ENCODE peak calls at places on chromosome 4, in eight cellular contexts. B is lower lobe of right lung, C is retinal pigment epithelial cell, J is RWPE1, X is endodermal cell, O is neural progenitor cell, H is HFF-Myc, L is K562. T is an unnamed sample.

GRCh38 chr4:48756689-48757220 is 23.3 kb downstream of the FRYL start:
- DNase-seq in X (no peak), B (no peak), O (no peak), C (no peak), H (no peak), J (peak), L (no peak), T (no peak)

GRCh38 chr4:168677063-168677462 is 180.2 kb downstream of the PALLD start:
- DNase-seq in O (no peak), X (no peak), J (no peak), C (no peak), B (no peak), H (no peak), L (no peak), T (no peak)

GRCh38 chr4:91243132-91243531 is 1060.6 kb upstream of the GRID2 start:
- DNase-seq in J (no peak), C (no peak), O (no peak), L (no peak), H (no peak), B (peak), X (no peak), T (no peak)

GRCh38 chr4:20428410-20429160 is 176.9 kb downstream of the SLIT2 start:
- DNase-seq in L (no peak), B (no peak), O (peak), X (no peak), H (no peak), J (no peak), C (no peak), T (no peak)

GRCh38 chr4:84481879-84482245 is 17.2 kb downstream of the NKX6-1 start:
- DNase-seq in X (peak), J (no peak), O (peak), H (no peak), B (no peak), L (no peak), C (no peak), T (no peak)

GRCh38 chr4:7127591-7127990 is 59.7 kb upstream of the GRPEL1 start:
- DNase-seq in J (no peak), L (no peak), X (no peak), C (no peak), H (no peak), O (no peak), B (no peak), T (no peak)

GRCh38 chr4:123876122-123876521 is 479.5 kb downstream of the SPRY1 start:
- DNase-seq in B (no peak), O (no peak), H (no peak), X (no peak), L (no peak), J (no peak), C (no peak), T (no peak)

GRCh38 chr4:10704050-10704810 is 19.7 kb upstream of the CLNK start:
- DNase-seq in J (no peak), L (no peak), C (no peak), O (no peak), X (no peak), B (no peak), H (no peak), T (no peak)

GRCh38 chr4:83267121-83267834 is 17.3 kb downstream of the COQ2 start:
- DNase-seq in X (no peak), B (no peak), O (no peak), C (no peak), L (no peak), H (no peak), J (peak), T (no peak)

GRCh38 chr4:4869731-4870483 is 10.4 kb downstream of the MSX1 start:
- DNase-seq in L (no peak), O (peak), H (no peak), J (no peak), C (no peak), X (peak), B (no peak), T (no peak)

GRCh38 chr4:158535130-158535614 is 13.5 kb downstream of the RXFP1 start:
- DNase-seq in O (no peak), L (no peak), X (no peak), C (no peak), B (no peak), J (peak), H (peak), T (peak)

GRCh38 chr4:153142700-153143438 is 61.4 kb upstream of the TRIM2 start:
- DNase-seq in L (no peak), J (peak), B (peak), O (peak), X (peak), C (no peak), H (no peak), T (peak)

GRCh38 chr4:74410272-74410671 is 34.7 kb upstream of the AREG start:
- DNase-seq in O (no peak), B (no peak), C (no peak), H (no peak), X (no peak), L (no peak), J (peak), T (no peak)

GRCh38 chr4:19971829-19972228 is 279.9 kb upstream of the SLIT2 start:
- DNase-seq in X (no peak), J (peak), C (peak), L (no peak), H (no peak), O (no peak), B (no peak), T (no peak)

GRCh38 chr4:47615385-47615784 is 130.3 kb downstream of the ATP10D start:
- DNase-seq in J (no peak), B (no peak), X (no peak), O (no peak), C (no peak), L (no peak), H (no peak), T (no peak)

GRCh38 chr4:143357161-143357845 is 20.6 kb downstream of the GAB1 start:
- DNase-seq in O (no peak), C (no peak), H (no peak), J (peak), B (no peak), L (no peak), X (no peak), T (no peak)

GRCh38 chr4:142558851-142559250 is 287.2 kb downstream of the INPP4B start:
- DNase-seq in J (no peak), O (peak), X (no peak), L (no peak), H (no peak), C (peak), B (no peak), T (no peak)

GRCh38 chr4:145808021-145808650 is 128.2 kb downstream of the C4orf51 start:
- DNase-seq in X (peak), L (peak), B (no peak), C (peak), J (peak), O (no peak), H (peak), T (peak)

GRCh38 chr4:74640111-74640903 is 154.0 kb downstream of the BTC start:
- DNase-seq in X (no peak), B (no peak), L (no peak), H (no peak), O (no peak), J (no peak), C (no peak), T (no peak)

GRCh38 chr4:177313263-177313662 is 3.6 kb downstream of the NEIL3 start:
- DNase-seq in X (no peak), B (no peak), O (no peak), L (no peak), C (no peak), H (no peak), J (no peak), T (no peak)

GRCh38 chr4:38155589-38156294 is 195.5 kb downstream of the PTTG2 start:
- DNase-seq in O (no peak), X (no peak), H (no peak), J (no peak), B (no peak), C (no peak), L (no peak), T (no peak)

GRCh38 chr4:80335226-80335553 is 340 bp upstream of the CFAP299 start:
- DNase-seq in J (no peak), O (no peak), L (no peak), H (no peak), C (no peak), X (no peak), B (no peak), T (no peak)

GRCh38 chr4:19239565-19239964 is 1012.1 kb upstream of the SLIT2 start:
- DNase-seq in O (no peak), B (no peak), X (no peak), L (no peak), J (peak), H (no peak), C (peak), T (no peak)

GRCh38 chr4:56688094-56688647 is 7.1 kb upstream of the HOPX start:
- DNase-seq in H (no peak), L (no peak), C (no peak), B (no peak), O (no peak), J (no peak), X (no peak), T (no peak)

GRCh38 chr4:76690091-76690905 is 207.6 kb downstream of the SOWAHB start:
- DNase-seq in B (no peak), C (no peak), X (no peak), O (no peak), J (peak), H (peak), L (no peak), T (no peak)

GRCh38 chr4:189940178-189941004 is at the start of gene FRG1:
- DNase-seq in B (peak), J (peak), H (peak), X (peak), O (peak), C (peak), L (peak), T (peak)

GRCh38 chr4:10066206-10066605 is 44.9 kb upstream of the SLC2A9 start:
- DNase-seq in L (no peak), O (no peak), B (no peak), X (no peak), H (no peak), C (no peak), J (no peak), T (no peak)

GRCh38 chr4:47213971-47214370 is 182.6 kb downstream of the GABRB1 start:
- DNase-seq in O (no peak), C (peak), J (peak), H (no peak), L (no peak), B (no peak), X (no peak), T (no peak)

GRCh38 chr4:179624768-179625181 is 2182.5 kb upstream of the AGA start:
- DNase-seq in H (no peak), J (no peak), L (no peak), O (peak), B (no peak), C (peak), X (peak), T (no peak)

GRCh38 chr4:110049951-110050925 is 137.6 kb downstream of the EGF start:
- DNase-seq in L (peak), J (peak), H (peak), X (peak), B (no peak), C (no peak), O (peak), T (no peak)

GRCh38 chr4:6873792-6874461 is 35.7 kb upstream of the TBC1D14 start:
- DNase-seq in B (peak), X (peak), O (peak), L (peak), C (peak), H (no peak), J (peak), T (no peak)

DNA sequence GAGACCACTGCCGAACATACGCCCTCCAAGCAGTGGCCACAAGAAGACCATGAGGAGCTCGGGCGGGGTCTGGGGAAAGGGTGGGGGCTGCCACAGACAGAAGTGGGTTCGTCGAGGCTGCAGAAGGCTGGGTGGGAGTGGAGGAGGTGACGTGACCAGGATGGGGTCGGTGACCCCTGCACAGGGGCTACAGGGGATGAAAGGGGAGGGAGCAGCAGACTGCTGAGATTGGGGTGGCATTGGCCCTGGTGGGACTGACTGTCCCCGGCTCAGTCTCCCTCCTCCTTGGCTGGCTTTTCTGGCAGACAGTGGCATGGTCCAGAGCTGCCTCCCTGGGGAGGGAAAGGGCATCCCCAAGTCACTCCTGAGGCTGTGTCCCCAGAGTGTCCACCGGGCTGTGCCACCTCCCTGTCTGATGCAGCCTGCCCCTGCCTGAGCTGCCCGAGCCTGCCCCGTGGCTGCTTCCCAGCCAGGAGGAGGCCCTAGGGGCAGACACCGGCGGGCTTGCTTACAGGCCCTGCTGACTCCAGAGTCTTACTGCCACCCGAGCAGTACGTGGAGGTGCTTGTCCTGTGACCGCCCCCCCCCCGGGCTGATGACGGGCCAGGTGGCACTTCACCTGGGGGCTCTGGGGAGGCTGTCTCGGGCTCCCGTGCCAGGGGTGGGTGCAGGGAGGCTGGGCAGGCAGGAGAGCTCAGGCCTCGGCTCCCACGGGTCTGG is 7.2 kb downstream of the SH3BP2 start:
- DNase-seq in J (no peak), O (no peak), B (peak), H (no peak), C (no peak), X (no peak), L (no peak), T (no peak)
- TF ChIP-seq CTCF in J (peak), O (no peak), B (no peak), H (no peak), C (no peak), X (no peak), L (peak), T (no peak)

GRCh38 chr4:163587867-163588266 is 93.4 kb downstream of the TMA16 start:
- DNase-seq in H (no peak), C (no peak), O (no peak), X (peak), B (no peak), J (no peak), L (no peak), T (no peak)
- TF ChIP-seq CTCF in H (peak), C (peak), O (peak), X (peak), B (no peak), J (no peak), L (peak), T (no peak)

GRCh38 chr4:140604544-140604943 is 35.8 kb upstream of the UCP1 start:
- DNase-seq in X (no peak), L (no peak), O (no peak), B (no peak), J (no peak), C (no peak), H (no peak), T (no peak)
- TF ChIP-seq CTCF in X (peak), L (no peak), O (no peak), B (no peak), J (no peak), C (no peak), H (no peak), T (no peak)

GRCh38 chr4:151114338-151114737 is 14.9 kb downstream of the RPS3A start:
- DNase-seq in X (peak), B (no peak), J (no peak), C (peak), H (no peak), L (no peak), O (no peak), T (no peak)

GRCh38 chr4:151114986-151115385 is 15.6 kb downstream of the RPS3A start:
- DNase-seq in X (peak), C (peak), H (no peak), J (peak), O (no peak), L (no peak), B (no peak), T (no peak)

GRCh38 chr4:151117371-151117962 is 18.0 kb downstream of the RPS3A start:
- DNase-seq in O (peak), C (peak), H (peak), B (no peak), L (peak), J (peak), X (peak), T (no peak)
- TF ChIP-seq CTCF in O (peak), C (peak), H (peak), B (peak), L (peak), J (peak), X (peak), T (peak)

GRCh38 chr4:116055857-116056827 is 942.7 kb upstream of the NDST4 start:
- DNase-seq in J (no peak), X (no peak), B (no peak), L (no peak), H (no peak), C (no peak), O (peak), T (no peak)
- TF ChIP-seq CTCF in J (peak), X (peak), B (no peak), L (peak), H (no peak), C (peak), O (peak), T (no peak)

GRCh38 chr4:70183940-70184246 is 11.6 kb upstream of the ODAM start:
- DNase-seq in O (no peak), H (no peak), C (no peak), L (no peak), B (no peak), X (no peak), J (no peak), T (no peak)
- TF ChIP-seq CTCF in O (no peak), H (no peak), C (no peak), L (no peak), B (peak), X (peak), J (peak), T (no peak)

DNA sequence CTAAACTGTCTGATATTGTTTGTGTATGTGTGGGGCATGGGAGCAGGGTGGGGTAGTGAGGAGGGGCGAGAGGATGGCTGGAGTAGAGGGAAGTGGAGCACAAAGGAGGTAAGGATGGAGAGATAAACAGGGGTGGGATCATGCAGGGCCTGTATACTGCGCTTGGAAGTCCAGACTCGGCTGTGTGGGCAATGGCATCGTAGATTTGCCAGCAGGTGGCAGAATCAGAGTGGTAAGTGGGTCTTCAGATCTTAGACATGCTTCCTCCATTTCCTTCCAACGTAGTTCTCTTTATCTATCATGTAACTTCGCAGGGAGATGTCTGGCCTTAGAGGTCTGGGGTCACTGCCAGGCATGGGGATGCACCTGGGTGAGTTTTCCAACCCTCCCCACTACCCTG is 155.5 kb downstream of the PDGFRA start:
- DNase-seq in H (no peak), O (peak), X (peak), C (peak), B (no peak), L (no peak), J (peak), T (no peak)
- TF ChIP-seq CTCF in H (peak), O (peak), X (peak), C (peak), B (peak), L (peak), J (no peak), T (peak)

T was measured in AG09319.